ENCODE peak calls at places on chromosomes 6 and 20, in ten cellular contexts. I is ovary, W is left ventricle myocardium inferior, O is pancreas, Z is hepatocyte, Y is IMR-90, U is tibial artery, H is sigmoid colon, X is psoas muscle, N is endodermal cell. P is an unnamed sample. For H3K4me1, the result is how much of the 10 kb centered on the place peaks cover.

GRCh38 chr6:73348550-73349204 is 5.4 kb downstream of the DPPA5 start:
- DNase-seq in I (no peak), W (no peak), O (no peak), Z (no peak), Y (no peak), U (no peak), H (no peak), X (no peak), N (no peak), P (no peak)

GRCh38 chr6:132768051-132768517 is 10.4 kb upstream of the VNN2 start:
- DNase-seq in I (no peak), W (peak), O (peak), Z (peak), Y (no peak), U (peak), H (no peak), X (no peak), N (peak), P (peak)

GRCh38 chr6:41200296-41200900 is 551 bp downstream of the TREML2 start:
- DNase-seq in I (no peak), W (no peak), O (no peak), Z (no peak), Y (no peak), U (no peak), H (no peak), X (no peak), N (peak), P (no peak)

GRCh38 chr20:64065973-64066341 is 3.0 kb downstream of the TCEA2 start:
- DNase-seq in I (no peak), W (no peak), O (no peak), Z (no peak), Y (peak), U (no peak), H (no peak), X (no peak), N (peak), P (no peak)

GRCh38 chr6:1986454-1987243 is 258.8 kb downstream of the GMDS start:
- DNase-seq in I (no peak), W (no peak), O (no peak), Z (no peak), Y (peak), U (no peak), H (no peak), X (no peak), N (no peak), P (no peak)

GRCh38 chr20:32206383-32207210 is 946 bp downstream of the PLAGL2 start:
- DNase-seq in I (no peak), W (no peak), O (no peak), Z (peak), Y (no peak), U (no peak), H (no peak), X (no peak), N (no peak), P (no peak)

GRCh38 chr6:90249458-90249857 is 47.2 kb downstream of the BACH2 start:
- DNase-seq in I (no peak), W (no peak), O (no peak), Z (no peak), Y (no peak), U (no peak), H (no peak), X (no peak), N (no peak), P (no peak)

GRCh38 chr20:38162878-38163875 is 1.9 kb downstream of the TGM2 start:
- DNase-seq in I (no peak), W (no peak), O (no peak), Z (no peak), Y (no peak), U (peak), H (peak), X (no peak), N (no peak), P (no peak)

GRCh38 chr6:49826743-49827406 is 39.5 kb downstream of the CRISP1 start:
- DNase-seq in I (no peak), W (no peak), O (no peak), Z (no peak), Y (no peak), U (no peak), H (no peak), X (no peak), N (no peak), P (no peak)

GRCh38 chr6:36984581-36985383 is 1.2 kb downstream of the MTCH1 start:
- DNase-seq in I (peak), W (no peak), O (peak), Z (peak), Y (peak), U (peak), H (peak), X (peak), N (peak), P (peak)

GRCh38 chr6:118736351-118736750 is 85.0 kb upstream of the CEP85L start:
- DNase-seq in I (no peak), W (no peak), O (no peak), Z (no peak), Y (no peak), U (no peak), H (no peak), X (no peak), N (no peak), P (no peak)

GRCh38 chr20:10536531-10536930 is 101.4 kb downstream of the SLX4IP start:
- DNase-seq in I (no peak), W (no peak), O (peak), Z (peak), Y (peak), U (no peak), H (no peak), X (no peak), N (peak), P (no peak)

GRCh38 chr6:29678114-29678513 is 2.8 kb downstream of the ZFP57 start:
- DNase-seq in I (no peak), W (no peak), O (no peak), Z (no peak), Y (no peak), U (no peak), H (no peak), X (no peak), N (no peak), P (no peak)
- H3K27ac ChIP-seq in I (no peak), W (no peak), O (no peak), Z (no peak), Y (no peak), U (no peak), H (no peak), X (no peak), N (no peak), P (no peak)

GRCh38 chr6:4573958-4574481 is 202.2 kb upstream of the CDYL start:
- DNase-seq in I (no peak), W (no peak), O (no peak), Z (peak), Y (peak), U (no peak), H (no peak), X (no peak), N (no peak), P (no peak)
- TF ChIP-seq CTCF in I (no peak), W (no peak), O (no peak), Z (no peak), Y (no peak), U (no peak), H (no peak), X (no peak), N (no peak), P (no peak)

GRCh38 chr20:51801220-51801991 is 915 bp downstream of the SALL4 start:
- DNase-seq in I (no peak), W (no peak), O (no peak), Z (peak), Y (no peak), U (no peak), H (no peak), X (no peak), N (peak), P (no peak)
- H3K4me1 ChIP-seq in I (under half), W (under half), O (under half), Z (under half), Y (under half), U (under half), H (under half), X (under half), N (under half), P (under half)

GRCh38 chr6:127182501-127182900 is 64.0 kb downstream of the RSPO3 start:
- DNase-seq in I (no peak), W (no peak), O (no peak), Z (no peak), Y (no peak), U (no peak), H (no peak), X (no peak), N (no peak), P (no peak)

GRCh38 chr6:127185410-127185809 is 66.9 kb downstream of the RSPO3 start:
- DNase-seq in I (no peak), W (no peak), O (no peak), Z (no peak), Y (no peak), U (no peak), H (no peak), X (no peak), N (no peak), P (no peak)

GRCh38 chr6:127190552-127190951 is 72.1 kb downstream of the RSPO3 start:
- DNase-seq in I (no peak), W (no peak), O (no peak), Z (peak), Y (peak), U (no peak), H (no peak), X (no peak), N (no peak), P (no peak)

GRCh38 chr6:127188752-127189151 is 70.3 kb downstream of the RSPO3 start:
- DNase-seq in I (no peak), W (no peak), O (no peak), Z (no peak), Y (no peak), U (no peak), H (no peak), X (no peak), N (no peak), P (no peak)

GRCh38 chr6:127186889-127187288 is 68.4 kb downstream of the RSPO3 start:
- DNase-seq in I (no peak), W (peak), O (peak), Z (peak), Y (no peak), U (no peak), H (no peak), X (peak), N (peak), P (peak)
- H3K27ac ChIP-seq in I (no peak), W (no peak), O (no peak), Z (no peak), Y (no peak), U (no peak), H (no peak), X (no peak), N (no peak), P (no peak)

DNA sequence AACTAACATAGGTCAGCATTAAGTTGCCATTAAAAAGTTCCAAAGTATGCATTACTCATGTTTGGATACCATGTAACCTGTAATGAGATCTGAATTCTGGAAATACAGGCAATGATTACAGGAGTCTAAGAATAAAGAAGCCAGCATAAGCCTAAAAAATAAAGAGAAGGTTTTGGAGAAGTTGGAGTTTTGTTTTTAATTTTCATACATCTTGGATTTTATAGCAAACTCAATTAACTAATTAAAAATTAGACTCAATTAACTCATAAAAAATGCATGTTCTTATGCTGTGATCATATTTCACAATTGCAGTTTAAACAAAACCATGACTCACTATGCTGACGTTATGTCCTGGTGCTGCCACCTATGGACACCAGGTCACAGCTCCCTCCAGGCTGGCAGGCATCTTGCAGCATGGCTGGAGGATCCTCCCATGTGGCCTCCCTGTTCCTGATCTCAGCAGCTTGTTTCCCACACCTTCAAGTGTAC is 648.8 kb upstream of the AGPAT4 start:
- DNase-seq in I (no peak), W (peak), O (peak), Z (peak), Y (peak), U (no peak), H (no peak), X (peak), N (peak), P (peak)
- TF ChIP-seq CTCF in I (no peak), W (peak), O (no peak), Z (peak), Y (no peak), U (no peak), H (no peak), X (peak), N (peak), P (peak)

P was measured in heart left ventricle.